ENCODE peak calls at places on chromosomes 7 and 10, in nine cellular contexts. One of them, this sample, is unnamed.

GRCh38 chr7:43553999-43554398 is 28.9 kb upstream of the STK17A start:
- DNase-seq in sigmoid colon: no peak
- DNase-seq in esophagus muscularis mucosa: peak
- DNase-seq in HepG2: peak
- DNase-seq in suprapubic skin: no peak
- DNase-seq in SK-N-SH: no peak
- DNase-seq in transverse colon: no peak
- DNase-seq in A549: no peak
- DNase-seq in tibial nerve: no peak
- DNase-seq in this sample: no peak

GRCh38 chr10:88987243-88987726 is 3.3 kb upstream of the FAS start:
- DNase-seq in A549: no peak
- DNase-seq in HepG2: no peak
- DNase-seq in esophagus muscularis mucosa: no peak
- DNase-seq in transverse colon: no peak
- DNase-seq in SK-N-SH: no peak
- DNase-seq in tibial nerve: no peak
- DNase-seq in sigmoid colon: no peak
- DNase-seq in suprapubic skin: no peak
- DNase-seq in this sample: no peak

GRCh38 chr10:130052193-130052592 is 58.4 kb downstream of the C10orf143 start:
- DNase-seq in SK-N-SH: no peak
- DNase-seq in tibial nerve: no peak
- DNase-seq in sigmoid colon: no peak
- DNase-seq in transverse colon: no peak
- DNase-seq in A549: no peak
- DNase-seq in HepG2: no peak
- DNase-seq in suprapubic skin: no peak
- DNase-seq in esophagus muscularis mucosa: no peak
- DNase-seq in this sample: no peak

GRCh38 chr7:8380130-8380529 is 53.3 kb upstream of the NXPH1 start:
- DNase-seq in sigmoid colon: no peak
- DNase-seq in HepG2: no peak
- DNase-seq in A549: no peak
- DNase-seq in transverse colon: no peak
- DNase-seq in suprapubic skin: no peak
- DNase-seq in SK-N-SH: no peak
- DNase-seq in esophagus muscularis mucosa: no peak
- DNase-seq in tibial nerve: no peak
- DNase-seq in this sample: no peak

GRCh38 chr7:76133164-76133775 is 68.4 kb upstream of the SRRM3 start:
- DNase-seq in SK-N-SH: no peak
- DNase-seq in transverse colon: no peak
- DNase-seq in A549: no peak
- DNase-seq in tibial nerve: no peak
- DNase-seq in sigmoid colon: no peak
- DNase-seq in HepG2: no peak
- DNase-seq in esophagus muscularis mucosa: no peak
- DNase-seq in suprapubic skin: no peak
- DNase-seq in this sample: no peak

GRCh38 chr7:37420931-37421330 is 27.7 kb downstream of the ELMO1 start:
- DNase-seq in suprapubic skin: no peak
- DNase-seq in transverse colon: no peak
- DNase-seq in A549: no peak
- DNase-seq in HepG2: no peak
- DNase-seq in esophagus muscularis mucosa: no peak
- DNase-seq in tibial nerve: no peak
- DNase-seq in sigmoid colon: no peak
- DNase-seq in SK-N-SH: no peak
- DNase-seq in this sample: no peak

GRCh38 chr7:137985897-137986251 is 16.0 kb downstream of the CREB3L2 start:
- DNase-seq in tibial nerve: no peak
- DNase-seq in HepG2: no peak
- DNase-seq in esophagus muscularis mucosa: no peak
- DNase-seq in sigmoid colon: no peak
- DNase-seq in suprapubic skin: no peak
- DNase-seq in SK-N-SH: no peak
- DNase-seq in A549: no peak
- DNase-seq in transverse colon: no peak
- DNase-seq in this sample: no peak

GRCh38 chr7:25012254-25012653 is 32.3 kb upstream of the OSBPL3 start:
- DNase-seq in esophagus muscularis mucosa: no peak
- DNase-seq in HepG2: no peak
- DNase-seq in suprapubic skin: no peak
- DNase-seq in SK-N-SH: no peak
- DNase-seq in sigmoid colon: no peak
- DNase-seq in tibial nerve: no peak
- DNase-seq in transverse colon: no peak
- DNase-seq in A549: no peak
- DNase-seq in this sample: no peak

GRCh38 chr7:83415840-83416239 is 233.1 kb downstream of the SEMA3E start:
- DNase-seq in tibial nerve: no peak
- DNase-seq in A549: no peak
- DNase-seq in suprapubic skin: no peak
- DNase-seq in SK-N-SH: no peak
- DNase-seq in sigmoid colon: no peak
- DNase-seq in HepG2: no peak
- DNase-seq in transverse colon: no peak
- DNase-seq in esophagus muscularis mucosa: no peak
- DNase-seq in this sample: no peak

GRCh38 chr7:70082026-70082655 is 483.9 kb downstream of the AUTS2 start:
- DNase-seq in A549: no peak
- DNase-seq in sigmoid colon: no peak
- DNase-seq in suprapubic skin: no peak
- DNase-seq in transverse colon: no peak
- DNase-seq in esophagus muscularis mucosa: no peak
- DNase-seq in tibial nerve: no peak
- DNase-seq in HepG2: no peak
- DNase-seq in SK-N-SH: no peak
- DNase-seq in this sample: no peak

GRCh38 chr10:21953585-21954057 is 49.9 kb downstream of the DNAJC1 start:
- DNase-seq in tibial nerve: no peak
- DNase-seq in transverse colon: no peak
- DNase-seq in SK-N-SH: peak
- DNase-seq in suprapubic skin: no peak
- DNase-seq in sigmoid colon: no peak
- DNase-seq in A549: peak
- DNase-seq in HepG2: peak
- DNase-seq in esophagus muscularis mucosa: no peak
- DNase-seq in this sample: no peak

GRCh38 chr10:4844864-4845263 is 18.9 kb downstream of the AKR1E2 start:
- DNase-seq in tibial nerve: no peak
- DNase-seq in A549: no peak
- DNase-seq in suprapubic skin: no peak
- DNase-seq in sigmoid colon: no peak
- DNase-seq in esophagus muscularis mucosa: peak
- DNase-seq in HepG2: no peak
- DNase-seq in transverse colon: no peak
- DNase-seq in SK-N-SH: no peak
- DNase-seq in this sample: no peak

GRCh38 chr7:47474211-47474936 is 107.5 kb downstream of the TNS3 start:
- DNase-seq in transverse colon: no peak
- DNase-seq in suprapubic skin: no peak
- DNase-seq in SK-N-SH: no peak
- DNase-seq in sigmoid colon: no peak
- DNase-seq in HepG2: no peak
- DNase-seq in A549: no peak
- DNase-seq in esophagus muscularis mucosa: no peak
- DNase-seq in tibial nerve: no peak
- DNase-seq in this sample: no peak

DNA sequence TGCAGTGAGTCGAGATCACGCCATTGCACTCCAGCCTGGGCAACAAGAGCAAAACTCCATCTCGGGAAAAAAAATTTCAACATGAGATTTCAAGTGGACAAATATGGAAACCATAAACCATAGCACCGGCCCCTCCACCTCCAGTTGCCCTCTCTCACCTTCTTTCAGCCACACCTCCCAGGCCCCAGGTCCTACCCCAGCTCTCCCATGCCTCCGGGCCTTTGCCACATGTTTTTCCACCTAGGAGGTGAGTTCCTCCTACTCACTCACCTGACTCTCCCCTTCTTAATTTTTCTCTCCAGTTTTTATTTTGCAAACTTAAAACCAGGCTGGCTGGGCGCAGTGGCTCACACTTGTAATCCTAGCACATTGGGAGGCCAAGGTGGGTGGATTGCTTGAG is 13.7 kb upstream of the CLDN4 start:
- DNase-seq in sigmoid colon: no peak
- DNase-seq in tibial nerve: no peak
- DNase-seq in SK-N-SH: no peak
- DNase-seq in A549: no peak
- DNase-seq in suprapubic skin: no peak
- DNase-seq in esophagus muscularis mucosa: no peak
- DNase-seq in HepG2: no peak
- DNase-seq in transverse colon: no peak
- DNase-seq in this sample: no peak
- TF ChIP-seq EP300 in sigmoid colon: no peak
- TF ChIP-seq EP300 in tibial nerve: no peak
- TF ChIP-seq EP300 in SK-N-SH: no peak
- TF ChIP-seq EP300 in A549: no peak
- TF ChIP-seq EP300 in suprapubic skin: no peak
- TF ChIP-seq EP300 in esophagus muscularis mucosa: no peak
- TF ChIP-seq EP300 in HepG2: no peak
- TF ChIP-seq EP300 in transverse colon: no peak
- TF ChIP-seq EP300 in this sample: no peak

DNA sequence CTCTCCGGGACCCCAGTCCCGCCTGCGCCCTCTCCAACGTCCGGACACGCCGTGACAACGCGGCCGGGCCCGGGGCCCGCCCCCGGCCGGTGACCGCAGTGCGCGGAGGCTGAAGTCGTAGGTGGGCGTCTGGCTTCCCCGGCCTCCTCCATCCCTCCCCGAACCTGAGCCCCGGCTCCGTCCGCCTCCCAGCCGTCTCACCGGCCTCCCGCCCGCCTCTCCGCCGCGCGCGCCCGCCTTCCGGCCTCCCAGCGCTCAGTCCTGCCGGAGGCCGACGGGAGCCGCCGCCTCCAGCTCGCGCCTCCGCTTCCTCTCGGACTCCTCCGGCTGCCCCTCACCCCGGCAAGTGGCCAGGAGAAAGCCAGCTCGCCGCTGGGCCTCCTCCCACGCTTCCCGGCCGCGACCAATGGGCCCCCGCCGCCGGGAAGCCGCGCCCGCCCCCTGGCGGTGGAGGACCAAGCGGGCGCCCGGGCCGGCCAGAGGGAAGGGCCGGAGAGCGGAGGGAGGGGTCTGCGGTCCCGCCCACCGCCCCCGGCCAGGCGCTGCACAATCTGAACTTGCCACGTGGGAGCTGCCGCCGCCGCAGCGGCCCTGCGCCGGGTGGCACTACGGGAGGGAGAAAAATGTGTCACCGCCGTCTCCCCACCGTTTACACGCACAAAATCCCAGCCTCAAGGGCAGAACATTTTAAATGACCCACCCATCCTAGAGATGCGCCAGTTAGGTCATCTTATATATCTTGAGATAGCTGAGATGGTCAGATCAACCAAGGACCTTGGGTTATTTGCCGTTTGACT is at the start of gene FAM3C:
- DNase-seq in HepG2: peak
- DNase-seq in tibial nerve: peak
- DNase-seq in esophagus muscularis mucosa: peak
- DNase-seq in A549: peak
- DNase-seq in suprapubic skin: peak
- DNase-seq in SK-N-SH: peak
- DNase-seq in sigmoid colon: peak
- DNase-seq in transverse colon: peak
- DNase-seq in this sample: peak
- H3K4me3 ChIP-seq in HepG2: peak
- H3K4me3 ChIP-seq in tibial nerve: peak
- H3K4me3 ChIP-seq in esophagus muscularis mucosa: peak
- H3K4me3 ChIP-seq in A549: peak
- H3K4me3 ChIP-seq in suprapubic skin: peak
- H3K4me3 ChIP-seq in SK-N-SH: peak
- H3K4me3 ChIP-seq in sigmoid colon: peak
- H3K4me3 ChIP-seq in transverse colon: peak
- H3K4me3 ChIP-seq in this sample: peak

GRCh38 chr7:29329686-29330085 is 135.1 kb downstream of the CHN2 start:
- DNase-seq in suprapubic skin: no peak
- DNase-seq in A549: no peak
- DNase-seq in transverse colon: no peak
- DNase-seq in HepG2: no peak
- DNase-seq in tibial nerve: no peak
- DNase-seq in SK-N-SH: no peak
- DNase-seq in sigmoid colon: no peak
- DNase-seq in esophagus muscularis mucosa: no peak
- DNase-seq in this sample: no peak

GRCh38 chr7:29330136-29330535 is 135.6 kb downstream of the CHN2 start:
- DNase-seq in esophagus muscularis mucosa: no peak
- DNase-seq in SK-N-SH: no peak
- DNase-seq in HepG2: peak
- DNase-seq in sigmoid colon: no peak
- DNase-seq in suprapubic skin: no peak
- DNase-seq in tibial nerve: no peak
- DNase-seq in A549: no peak
- DNase-seq in transverse colon: no peak
- DNase-seq in this sample: no peak

GRCh38 chr7:29332875-29333482 is 138.4 kb downstream of the CHN2 start:
- DNase-seq in suprapubic skin: no peak
- DNase-seq in A549: no peak
- DNase-seq in tibial nerve: no peak
- DNase-seq in sigmoid colon: no peak
- DNase-seq in transverse colon: no peak
- DNase-seq in SK-N-SH: no peak
- DNase-seq in HepG2: no peak
- DNase-seq in esophagus muscularis mucosa: no peak
- DNase-seq in this sample: no peak

GRCh38 chr7:29332027-29332806 is 137.6 kb downstream of the CHN2 start:
- DNase-seq in esophagus muscularis mucosa: no peak
- DNase-seq in sigmoid colon: no peak
- DNase-seq in suprapubic skin: no peak
- DNase-seq in A549: no peak
- DNase-seq in HepG2: no peak
- DNase-seq in tibial nerve: no peak
- DNase-seq in transverse colon: no peak
- DNase-seq in SK-N-SH: no peak
- DNase-seq in this sample: no peak

DNA sequence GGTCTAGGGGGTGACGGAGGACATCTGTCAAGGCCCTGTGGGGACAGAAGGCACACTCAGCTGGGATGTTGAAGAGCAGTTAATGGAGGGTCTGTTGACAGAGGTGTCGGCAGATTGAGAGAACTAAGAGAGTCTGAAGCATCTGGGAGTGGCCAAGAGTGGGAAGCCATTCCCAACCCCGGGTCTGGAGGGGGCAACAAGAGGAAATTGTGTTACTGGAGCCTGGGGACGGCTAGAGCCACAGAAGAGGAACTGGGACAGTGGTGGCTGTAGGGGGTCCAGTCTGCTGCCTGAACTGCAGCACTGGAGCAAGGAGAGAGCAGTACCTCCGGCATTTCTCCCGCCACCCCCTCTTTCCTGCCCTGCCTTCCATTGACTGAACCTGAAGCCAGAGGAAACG is 136.6 kb downstream of the CHN2 start:
- DNase-seq in tibial nerve: no peak
- DNase-seq in esophagus muscularis mucosa: no peak
- DNase-seq in A549: no peak
- DNase-seq in sigmoid colon: no peak
- DNase-seq in transverse colon: no peak
- DNase-seq in SK-N-SH: no peak
- DNase-seq in suprapubic skin: no peak
- DNase-seq in HepG2: no peak
- DNase-seq in this sample: no peak
- TF ChIP-seq EP300 in tibial nerve: no peak
- TF ChIP-seq EP300 in esophagus muscularis mucosa: no peak
- TF ChIP-seq EP300 in A549: no peak
- TF ChIP-seq EP300 in sigmoid colon: no peak
- TF ChIP-seq EP300 in transverse colon: no peak
- TF ChIP-seq EP300 in SK-N-SH: no peak
- TF ChIP-seq EP300 in suprapubic skin: no peak
- TF ChIP-seq EP300 in HepG2: no peak
- TF ChIP-seq EP300 in this sample: no peak

GRCh38 chr10:33412261-33413092 is 78.0 kb upstream of the NRP1 start:
- DNase-seq in sigmoid colon: no peak
- DNase-seq in SK-N-SH: no peak
- DNase-seq in suprapubic skin: no peak
- DNase-seq in tibial nerve: no peak
- DNase-seq in A549: no peak
- DNase-seq in esophagus muscularis mucosa: peak
- DNase-seq in HepG2: no peak
- DNase-seq in transverse colon: no peak
- DNase-seq in this sample: peak
- H3K4me3 ChIP-seq in sigmoid colon: no peak
- H3K4me3 ChIP-seq in SK-N-SH: no peak
- H3K4me3 ChIP-seq in suprapubic skin: no peak
- H3K4me3 ChIP-seq in tibial nerve: no peak
- H3K4me3 ChIP-seq in A549: no peak
- H3K4me3 ChIP-seq in esophagus muscularis mucosa: no peak
- H3K4me3 ChIP-seq in HepG2: no peak
- H3K4me3 ChIP-seq in transverse colon: no peak
- H3K4me3 ChIP-seq in this sample: no peak